ENCODE peak calls at places on chromosomes 3 and 15, in four cellular contexts. C is GM23248, O is bronchial epithelial cell, N is pancreas. F is an unnamed sample.

GRCh38 chr3:55322649-55323048 is 164.5 kb downstream of the WNT5A start:
- DNase-seq in C (no peak), O (no peak), N (no peak), F (no peak)

GRCh38 chr15:66700802-66701421 is 1.1 kb upstream of the SMAD6 start:
- DNase-seq in C (peak; percentile 99), O (peak; percentile 68), N (peak; percentile 97), F (peak; percentile 97)

GRCh38 chr3:182609575-182610156 is 183.6 kb upstream of the ATP11B start:
- DNase-seq in C (no peak), O (peak; percentile 96), N (peak; percentile 50), F (peak; percentile 58)

GRCh38 chr3:141797819-141798405 is 34.7 kb downstream of the GRK7 start:
- DNase-seq in C (no peak), O (no peak), N (no peak), F (no peak)

GRCh38 chr3:169658311-169658931 is 5.1 kb downstream of the MECOM start:
- DNase-seq in C (no peak), O (peak; percentile 68), N (peak; percentile 65), F (no peak)

GRCh38 chr3:181052256-181052655 is 62.7 kb upstream of the DNAJC19 start:
- DNase-seq in C (no peak), O (no peak), N (no peak), F (no peak)

GRCh38 chr3:178174201-178174880 is 361.9 kb upstream of the KCNMB2 start:
- DNase-seq in C (no peak), O (no peak), N (no peak), F (no peak)

GRCh38 chr3:117348881-117349280 is 639.3 kb downstream of the TUSC7 start:
- DNase-seq in C (no peak), O (no peak), N (no peak), F (no peak)

GRCh38 chr15:32029862-32030781 is at the start of gene CHRNA7:
- DNase-seq in C (peak; percentile 51), O (peak; percentile 1), N (peak; percentile 77), F (peak; percentile 59)

GRCh38 chr3:52234516-52235447 is 4.2 kb downstream of the TWF2 start:
- DNase-seq in C (no peak), O (no peak), N (no peak), F (no peak)

GRCh38 chr3:68135145-68135544 is 480.7 kb upstream of the SUCLG2 start:
- DNase-seq in C (no peak), O (no peak), N (no peak), F (no peak)

GRCh38 chr3:51389423-51390183 is 1.5 kb upstream of the RBM15B start:
- DNase-seq in C (peak; percentile 74), O (no peak), N (peak; percentile 51), F (peak; percentile 63)

GRCh38 chr3:141546586-141546985 is 59.8 kb downstream of the RASA2 start:
- DNase-seq in C (no peak), O (no peak), N (no peak), F (no peak)

GRCh38 chr15:74790080-74790916 is 8.4 kb downstream of the CSK start:
- DNase-seq in C (peak; percentile 78), O (no peak), N (no peak), F (peak; percentile 70)

GRCh38 chr3:107738486-107739183 is 215.9 kb downstream of the BBX start:
- DNase-seq in C (no peak), O (no peak), N (no peak), F (no peak)

GRCh38 chr3:100709840-100710235 is 544 bp downstream of the TFG start:
- DNase-seq in C (peak; percentile 75), O (peak; percentile 31), N (peak; percentile 55), F (peak; percentile 54)

GRCh38 chr15:101207867-101208288 is 44.0 kb downstream of the CHSY1 start:
- DNase-seq in C (peak; percentile 85), O (peak; percentile 92), N (no peak), F (no peak)

GRCh38 chr15:61381501-61381900 is 152.4 kb upstream of the RORA start:
- DNase-seq in C (no peak), O (no peak), N (no peak), F (no peak)

GRCh38 chr15:101501703-101502373 is 12.3 kb upstream of the PCSK6 start:
- DNase-seq in C (peak; percentile 52), O (no peak), N (no peak), F (no peak)

GRCh38 chr3:117045143-117045542 is 335.6 kb downstream of the TUSC7 start:
- DNase-seq in C (peak; percentile 32), O (peak; percentile 11), N (peak; percentile 17), F (no peak)

GRCh38 chr3:16388850-16389411 is 123.9 kb downstream of the OXNAD1 start:
- DNase-seq in C (peak; percentile 60), O (no peak), N (no peak), F (no peak)
- H3K36me3 ChIP-seq in C (no peaks in the 10 kb centered on the region), O (no peaks in the 10 kb centered on the region), N (no peaks in the 10 kb centered on the region), F (no peaks in the 10 kb centered on the region)

GRCh38 chr3:184352897-184353545 is 8.4 kb downstream of the CLCN2 start:
- DNase-seq in C (no peak), O (no peak), N (no peak), F (no peak)

GRCh38 chr3:184352149-184352785 is 9.1 kb downstream of the CLCN2 start:
- DNase-seq in C (no peak), O (no peak), N (peak; percentile 78), F (peak; percentile 84)

GRCh38 chr3:184354740-184355139 is 6.7 kb downstream of the CLCN2 start:
- DNase-seq in C (no peak), O (no peak), N (no peak), F (no peak)

GRCh38 chr3:184354121-184354728 is 7.2 kb downstream of the CLCN2 start:
- DNase-seq in C (peak; percentile 44), O (no peak), N (no peak), F (peak; percentile 61)

GRCh38 chr3:184353546-184353941 is 7.9 kb downstream of the CLCN2 start:
- DNase-seq in C (no peak), O (no peak), N (no peak), F (peak; percentile 35)
- H3K36me3 ChIP-seq in C (no peaks in the 10 kb centered on the region), O (peaks cover 4% of the 10 kb centered on the region), N (no peaks in the 10 kb centered on the region), F (no peaks in the 10 kb centered on the region)

GRCh38 chr3:41239587-41239986 is 40.3 kb downstream of the CTNNB1 start:
- DNase-seq in C (peak; percentile 36), O (no peak), N (no peak), F (no peak)

GRCh38 chr3:41234823-41235722 is 35.8 kb downstream of the CTNNB1 start:
- DNase-seq in C (peak; percentile 64), O (no peak), N (no peak), F (no peak)

GRCh38 chr3:41236198-41236597 is 36.9 kb downstream of the CTNNB1 start:
- DNase-seq in C (no peak), O (no peak), N (no peak), F (no peak)

GRCh38 chr3:41241159-41241558 is 41.9 kb downstream of the CTNNB1 start:
- DNase-seq in C (no peak), O (no peak), N (no peak), F (no peak)

DNA sequence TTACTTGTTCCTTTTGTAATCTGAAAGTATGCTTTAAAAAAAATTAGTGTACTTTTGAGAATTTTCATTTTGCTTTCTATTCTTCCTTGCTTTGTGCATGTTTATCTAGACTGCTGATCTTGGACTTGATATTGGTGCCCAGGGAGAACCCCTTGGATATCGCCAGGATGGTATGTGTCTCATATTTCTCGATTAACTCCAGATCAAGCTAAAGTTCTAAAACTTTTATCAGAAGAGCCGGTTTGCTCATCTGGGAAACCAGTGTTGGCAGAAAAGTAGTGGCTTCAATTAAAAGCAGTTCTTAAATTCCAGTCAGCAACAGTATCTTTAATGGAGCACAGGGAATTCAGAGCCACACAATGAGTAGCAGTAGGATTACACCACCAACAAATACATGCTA is 38.6 kb downstream of the CTNNB1 start:
- DNase-seq in C (no peak), O (no peak), N (no peak), F (no peak)
- H3K36me3 ChIP-seq in C (peaks cover 79% of the 10 kb centered on the region), O (peaks cover 34% of the 10 kb centered on the region), N (peaks cover 23% of the 10 kb centered on the region), F (peaks cover 87% of the 10 kb centered on the region)

GRCh38 chr15:92928351-92928750 is 28.2 kb downstream of the CHD2 start:
- DNase-seq in C (peak; percentile 46), O (no peak), N (no peak), F (no peak)
- H3K36me3 ChIP-seq in C (peaks cover 75% of the 10 kb centered on the region), O (peaks cover 27% of the 10 kb centered on the region), N (no peaks in the 10 kb centered on the region), F (peaks cover 10% of the 10 kb centered on the region)

GRCh38 chr15:36942248-36942827 is 158.0 kb downstream of the MEIS2 start:
- DNase-seq in C (no peak), O (no peak), N (no peak), F (no peak)

GRCh38 chr15:36940207-36940606 is 160.1 kb downstream of the MEIS2 start:
- DNase-seq in C (no peak), O (no peak), N (no peak), F (no peak)

GRCh38 chr15:36943496-36944361 is 156.6 kb downstream of the MEIS2 start:
- DNase-seq in C (no peak), O (no peak), N (no peak), F (no peak)

GRCh38 chr15:36940636-36941285 is 159.6 kb downstream of the MEIS2 start:
- DNase-seq in C (no peak), O (no peak), N (no peak), F (no peak)

DNA sequence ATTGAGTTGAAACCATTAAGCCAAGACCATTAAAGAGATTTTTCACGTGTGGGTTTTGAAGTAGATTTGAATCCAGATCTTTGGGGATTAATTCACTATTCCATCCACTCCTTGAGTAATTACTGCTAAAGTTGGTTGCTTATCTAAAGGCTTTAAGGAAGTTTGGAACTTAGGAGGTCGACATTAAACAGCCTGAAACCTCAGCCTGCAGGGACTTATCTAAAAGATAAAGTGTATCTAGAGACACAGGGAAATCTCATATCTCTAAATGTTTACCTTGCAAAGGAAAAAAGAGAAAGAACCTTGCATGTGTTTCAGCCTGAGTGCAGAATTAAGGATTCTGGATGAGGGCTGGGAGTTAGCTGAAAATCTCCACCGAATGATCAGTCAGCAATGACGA is 158.6 kb downstream of the MEIS2 start:
- DNase-seq in C (no peak), O (no peak), N (no peak), F (no peak)
- H3K36me3 ChIP-seq in C (peaks cover 36% of the 10 kb centered on the region), O (no peaks in the 10 kb centered on the region), N (no peaks in the 10 kb centered on the region), F (no peaks in the 10 kb centered on the region)

GRCh38 chr15:89317188-89317720 is 17.4 kb downstream of the POLG start:
- DNase-seq in C (no peak), O (no peak), N (no peak), F (no peak)

GRCh38 chr15:89321521-89322410 is 12.9 kb downstream of the POLG start:
- DNase-seq in C (peak; percentile 27), O (no peak), N (no peak), F (peak; percentile 74)

GRCh38 chr15:89323825-89324224 is 10.8 kb downstream of the POLG start:
- DNase-seq in C (no peak), O (no peak), N (no peak), F (no peak)

GRCh38 chr15:89322822-89323221 is 11.8 kb downstream of the POLG start:
- DNase-seq in C (no peak), O (no peak), N (no peak), F (no peak)

DNA sequence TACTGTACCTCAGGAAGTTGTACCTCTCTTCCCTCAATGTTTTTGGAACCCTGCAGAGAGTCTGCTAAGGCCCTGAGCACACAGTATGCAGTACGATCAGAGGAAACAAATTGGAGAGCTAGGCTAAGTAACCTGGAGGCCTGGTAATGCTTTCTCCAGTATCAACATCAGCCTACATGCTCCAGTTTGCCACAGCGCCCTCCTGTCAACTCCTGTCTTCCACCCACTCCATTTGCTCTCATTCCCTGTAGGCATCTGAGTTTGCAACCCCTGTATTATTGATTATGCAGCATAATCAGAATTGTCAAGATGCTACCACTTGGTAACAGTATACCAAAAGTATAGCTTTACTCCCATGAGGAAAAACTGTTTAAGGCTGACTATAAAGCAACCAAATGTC is 14.4 kb downstream of the POLG start:
- DNase-seq in C (no peak), O (no peak), N (no peak), F (no peak)
- H3K36me3 ChIP-seq in C (peaks cover 67% of the 10 kb centered on the region), O (peaks cover 63% of the 10 kb centered on the region), N (peaks cover 6% of the 10 kb centered on the region), F (peaks cover 81% of the 10 kb centered on the region)

GRCh38 chr3:13462125-13462629 is 17.9 kb upstream of the HDAC11 start:
- DNase-seq in C (no peak), O (no peak), N (no peak), F (no peak)
- H3K36me3 ChIP-seq in C (no peaks in the 10 kb centered on the region), O (no peaks in the 10 kb centered on the region), N (no peaks in the 10 kb centered on the region), F (no peaks in the 10 kb centered on the region)

F was measured in right lobe of liver.